ENCODE peak calls at places on chromosome 12, in five cellular contexts. M is hepatocyte, O is astrocyte, P is mesenchymal stem cell, H is mammary epithelial cell. R is an unnamed sample.

GRCh38 chr12:131615316-131616053 is 95.4 kb upstream of the SFSWAP start:
- DNase-seq in M (no peak), O (no peak), P (no peak), H (no peak), R (no peak)

GRCh38 chr12:53049582-53050318 is at the start of gene TNS2:
- DNase-seq in M (peak), O (no peak), P (peak), H (no peak), R (no peak)

GRCh38 chr12:103917873-103918272 is 12.3 kb upstream of the HSP90B1 start:
- DNase-seq in M (no peak), O (no peak), P (no peak), H (no peak), R (no peak)

GRCh38 chr12:115570271-115570777 is 707.2 kb downstream of the MED13L start:
- DNase-seq in M (peak), O (peak), P (no peak), H (no peak), R (no peak)

GRCh38 chr12:26429070-26429691 is 233.8 kb downstream of the SSPN start:
- DNase-seq in M (no peak), O (no peak), P (no peak), H (no peak), R (no peak)

GRCh38 chr12:93722757-93723567 is 45.8 kb downstream of the CRADD start:
- DNase-seq in M (no peak), O (peak), P (no peak), H (peak), R (peak)

GRCh38 chr12:50568338-50569155 is 63.8 kb downstream of the DIP2B start:
- DNase-seq in M (no peak), O (no peak), P (peak), H (no peak), R (no peak)

GRCh38 chr12:42744539-42745156 is 155.1 kb upstream of the PRICKLE1 start:
- DNase-seq in M (peak), O (peak), P (peak), H (peak), R (no peak)

GRCh38 chr12:18277196-18277595 is 15.9 kb downstream of the PIK3C2G start:
- DNase-seq in M (no peak), O (peak), P (no peak), H (no peak), R (no peak)

GRCh38 chr12:69059465-69060457 is 126.8 kb upstream of the CPM start:
- DNase-seq in M (no peak), O (peak), P (peak), H (peak), R (no peak)

GRCh38 chr12:79451988-79452387 is 238.8 kb downstream of the PAWR start:
- DNase-seq in M (peak), O (peak), P (peak), H (peak), R (no peak)

GRCh38 chr12:118432812-118433540 is 56.6 kb downstream of the SUDS3 start:
- DNase-seq in M (peak), O (no peak), P (peak), H (no peak), R (no peak)

GRCh38 chr12:69097619-69098368 is 141.6 kb upstream of the CPSF6 start:
- DNase-seq in M (no peak), O (peak), P (no peak), H (peak), R (no peak)

GRCh38 chr12:5171701-5172100 is 128.0 kb downstream of the KCNA5 start:
- DNase-seq in M (peak), O (peak), P (peak), H (peak), R (no peak)

GRCh38 chr12:58302487-58303011 is 361.2 kb downstream of the ATP23 start:
- DNase-seq in M (no peak), O (no peak), P (peak), H (peak), R (peak)

GRCh38 chr12:54216580-54217308 is 28.0 kb upstream of the SMUG1 start:
- DNase-seq in M (peak), O (peak), P (peak), H (peak), R (peak)

GRCh38 chr12:10247659-10248058 is 35.0 kb downstream of the GABARAPL1 start:
- DNase-seq in M (no peak), O (no peak), P (no peak), H (no peak), R (no peak)

GRCh38 chr12:115323223-115323905 is 639.4 kb upstream of the TBX3 start:
- DNase-seq in M (no peak), O (peak), P (peak), H (peak), R (no peak)

GRCh38 chr12:129902371-129903091 is 1.3 kb downstream of the TMEM132D start:
- DNase-seq in M (no peak), O (peak), P (no peak), H (no peak), R (no peak)

GRCh38 chr12:64735447-64735846 is 23.8 kb downstream of the GNS start:
- DNase-seq in M (no peak), O (no peak), P (no peak), H (no peak), R (no peak)

GRCh38 chr12:96015672-96016071 is 19.5 kb upstream of the HAL start:
- DNase-seq in M (no peak), O (no peak), P (peak), H (peak), R (no peak)

GRCh38 chr12:122852336-122853275 is 17.3 kb downstream of the HIP1R start:
- DNase-seq in M (no peak), O (no peak), P (no peak), H (no peak), R (no peak)

GRCh38 chr12:52055781-52056711 is 4.8 kb downstream of the NR4A1 start:
- DNase-seq in M (peak), O (no peak), P (peak), H (no peak), R (no peak)

DNA sequence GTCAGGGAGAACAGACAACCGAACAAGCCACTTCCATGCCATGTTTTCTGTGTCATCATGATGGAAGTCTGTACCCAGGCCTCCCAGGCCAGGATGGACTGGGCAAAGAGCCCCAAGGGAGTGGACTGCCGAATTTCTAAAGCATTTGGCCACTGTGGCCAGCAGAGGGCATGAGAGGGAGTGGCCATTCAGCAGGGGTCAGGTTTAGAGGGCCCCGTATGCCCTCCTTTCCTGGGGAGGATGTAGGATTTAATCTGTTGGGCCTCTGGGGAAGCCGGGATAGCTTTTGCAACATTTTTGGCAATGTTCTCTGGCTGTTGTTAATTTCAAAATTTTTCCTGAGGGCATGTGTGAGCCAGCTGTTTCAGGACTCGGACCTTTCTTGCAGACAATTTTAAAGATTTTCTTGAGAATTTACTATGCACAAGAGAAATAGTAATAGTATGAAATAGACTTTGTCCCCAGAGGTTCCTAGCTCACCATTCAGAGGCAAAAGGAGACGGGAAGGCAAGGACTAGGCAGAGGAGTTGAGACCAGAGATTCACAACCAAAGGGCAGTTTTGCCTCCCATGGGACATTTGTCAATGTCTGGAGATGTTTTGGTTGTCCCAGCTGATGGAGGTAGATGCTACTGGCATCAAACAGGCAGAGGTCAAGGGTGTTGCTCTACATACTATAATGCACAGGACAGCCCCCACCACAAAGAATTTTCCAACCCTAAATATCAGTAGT is 18.0 kb downstream of the ACACB start:
- DNase-seq in M (no peak), O (no peak), P (no peak), H (peak), R (no peak)
- H3K4me3 ChIP-seq in M (no peak), O (no peak), P (no peak), H (no peak), R (no peak)

GRCh38 chr12:127146991-127147718 is 1119.8 kb upstream of the TMEM132C start:
- DNase-seq in M (no peak), O (no peak), P (no peak), H (no peak), R (no peak)

GRCh38 chr12:127144770-127145169 is 1122.2 kb upstream of the TMEM132C start:
- DNase-seq in M (no peak), O (no peak), P (no peak), H (no peak), R (no peak)

GRCh38 chr12:127145929-127146789 is 1120.8 kb upstream of the TMEM132C start:
- DNase-seq in M (no peak), O (peak), P (no peak), H (peak), R (no peak)

GRCh38 chr12:127147724-127148123 is 1119.2 kb upstream of the TMEM132C start:
- DNase-seq in M (no peak), O (no peak), P (no peak), H (no peak), R (no peak)

GRCh38 chr12:127145543-127145928 is 1121.4 kb upstream of the TMEM132C start:
- DNase-seq in M (no peak), O (no peak), P (no peak), H (no peak), R (no peak)
- H2AFZ ChIP-seq in M (no peak), O (peak), P (no peak), H (peak), R (no peak)

GRCh38 chr12:55932546-55932919 is 1.6 kb downstream of the DGKA start:
- DNase-seq in M (no peak), O (peak), P (peak), H (peak), R (peak)

GRCh38 chr12:55933158-55933798 is 2.3 kb downstream of the DGKA start:
- DNase-seq in M (no peak), O (no peak), P (peak), H (peak), R (no peak)

GRCh38 chr12:55931780-55932545 is 1.0 kb downstream of the DGKA start:
- DNase-seq in M (peak), O (peak), P (peak), H (no peak), R (peak)

GRCh38 chr12:55930771-55931316 is at the start of gene DGKA:
- DNase-seq in M (peak), O (peak), P (peak), H (peak), R (peak)

GRCh38 chr12:55931317-55931779 is 386 bp downstream of the DGKA start:
- DNase-seq in M (no peak), O (no peak), P (no peak), H (no peak), R (peak)
- H3K27ac ChIP-seq in M (peak), O (peak), P (peak), H (peak), R (peak)

GRCh38 chr12:779745-780734 is 27.7 kb downstream of the WNK1 start:
- DNase-seq in M (no peak), O (peak), P (peak), H (peak), R (no peak)
- H3K4me3 ChIP-seq in M (no peak), O (peak), P (peak), H (no peak), R (no peak)

DNA sequence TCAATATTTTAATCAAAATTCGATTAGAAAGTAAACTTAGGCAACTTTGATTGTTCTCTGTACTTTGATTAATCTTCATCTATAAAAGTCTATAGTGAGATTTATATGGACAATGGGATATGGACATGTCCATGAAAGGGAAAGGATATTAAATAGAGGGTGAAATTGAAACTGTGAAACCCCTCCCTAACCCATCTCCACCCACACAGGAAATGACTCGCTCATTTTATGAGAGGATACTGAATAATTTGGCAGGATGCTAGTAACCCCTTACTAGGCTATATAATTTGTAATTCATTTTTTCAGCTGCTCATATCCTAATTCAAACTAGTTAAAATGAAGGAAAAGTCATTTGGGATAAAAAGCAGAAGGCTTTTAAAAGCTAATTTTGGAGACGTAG is 328.0 kb upstream of the ATP2B1 start:
- DNase-seq in M (no peak), O (peak), P (no peak), H (peak), R (no peak)
- H2AFZ ChIP-seq in M (no peak), O (no peak), P (no peak), H (peak), R (no peak)

DNA sequence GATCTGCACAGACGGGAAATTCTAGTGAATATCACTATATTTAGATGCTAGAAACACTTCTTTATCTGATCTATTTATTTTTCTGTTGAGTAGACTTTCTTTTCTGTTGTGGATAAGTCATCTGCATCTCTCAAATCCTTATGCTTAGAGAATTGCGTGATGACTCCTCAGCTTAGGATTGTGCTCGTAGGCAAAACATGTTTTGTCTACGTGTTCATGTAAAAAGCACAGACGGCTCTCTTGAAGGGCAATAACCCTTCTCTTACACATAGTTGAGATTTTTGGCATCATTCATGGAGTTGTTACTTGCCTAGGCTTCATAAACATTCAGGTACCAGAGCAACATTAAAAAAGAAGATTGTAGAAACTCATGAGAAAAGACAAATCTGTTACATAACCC is 18.6 kb downstream of the PPFIBP1 start:
- DNase-seq in M (peak), O (peak), P (peak), H (peak), R (no peak)
- H3K27ac ChIP-seq in M (peak), O (peak), P (peak), H (peak), R (no peak)